ENCODE peak calls at places on chromosome 3, in four cellular contexts. D is K562, B is GM12878, S is HepG2. K is an unnamed sample.

GRCh38 chr3:144369151-144369879 is 397.7 kb downstream of the DIPK2A start:
- DNase-seq in S (no peak), B (no peak), D (no peak), K (no peak)

GRCh38 chr3:43779850-43780249 is 89.1 kb downstream of the ABHD5 start:
- DNase-seq in D (no peak), B (no peak), S (no peak), K (no peak)

GRCh38 chr3:102142379-102143058 is 292.3 kb upstream of the ZPLD1 start:
- DNase-seq in S (no peak), B (no peak), D (no peak), K (no peak)

GRCh38 chr3:115388166-115388565 is 235.1 kb upstream of the GAP43 start:
- DNase-seq in B (no peak), D (no peak), S (no peak), K (no peak)

GRCh38 chr3:53834429-53835095 is 11.7 kb downstream of the CHDH start:
- DNase-seq in D (no peak), S (no peak), B (no peak), K (no peak)

GRCh38 chr3:44074181-44074580 is 167.5 kb upstream of the TOPAZ1 start:
- DNase-seq in S (no peak), B (no peak), D (no peak), K (no peak)

GRCh38 chr3:105812194-105812586 is 56.6 kb downstream of the CBLB start:
- DNase-seq in S (no peak), D (no peak), B (no peak), K (no peak)

GRCh38 chr3:183930069-183930468 is 45.4 kb upstream of the PARL start:
- DNase-seq in D (no peak), B (no peak), S (peak), K (no peak)

GRCh38 chr3:63364495-63364894 is 86.4 kb downstream of the SYNPR start:
- DNase-seq in B (no peak), S (no peak), D (no peak), K (no peak)

GRCh38 chr3:190807719-190808375 is 54.6 kb downstream of the GMNC start:
- DNase-seq in D (no peak), B (no peak), S (peak), K (no peak)

GRCh38 chr3:14475601-14476000 is 64.5 kb downstream of the GRIP2 start:
- DNase-seq in S (no peak), B (no peak), D (no peak), K (no peak)

GRCh38 chr3:99577160-99577559 is 61.2 kb upstream of the COL8A1 start:
- DNase-seq in S (no peak), D (no peak), B (no peak), K (no peak)

GRCh38 chr3:99578339-99578970 is 59.9 kb upstream of the COL8A1 start:
- DNase-seq in B (no peak), S (no peak), D (no peak), K (no peak)

GRCh38 chr3:99575683-99576082 is 62.7 kb upstream of the COL8A1 start:
- DNase-seq in B (no peak), S (no peak), D (no peak), K (no peak)

GRCh38 chr3:99579965-99580364 is 58.4 kb upstream of the COL8A1 start:
- DNase-seq in D (no peak), S (no peak), B (peak), K (no peak)

DNA sequence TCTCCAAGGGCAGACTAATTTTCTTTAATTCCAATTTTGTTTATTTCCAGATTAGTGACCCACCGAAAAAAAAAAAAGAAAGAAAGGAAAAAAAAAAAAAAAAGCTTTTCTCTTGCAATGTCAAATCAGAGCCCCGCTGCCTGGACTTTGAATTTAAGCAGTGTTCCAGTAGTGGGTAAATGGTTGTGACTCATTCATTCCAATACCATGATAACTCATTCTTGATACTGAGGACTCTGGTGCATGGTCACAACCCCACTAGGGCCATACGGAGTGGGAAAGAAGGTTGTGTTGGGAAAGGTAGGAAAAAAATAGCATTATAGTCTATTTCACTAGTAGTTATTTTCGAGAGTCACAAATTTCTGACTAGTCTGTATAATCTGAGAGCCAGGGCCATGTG is 59.1 kb upstream of the COL8A1 start:
- DNase-seq in B (no peak), D (no peak), S (peak), K (no peak)
- TF ChIP-seq BHLHE40 in B (no peak), D (no peak), S (no peak), K (no peak)

GRCh38 chr3:71680588-71680987 is 44.6 kb downstream of the EIF4E3 start:
- DNase-seq in D (no peak), B (no peak), S (no peak), K (no peak)
- TF ChIP-seq SP1 in D (no peak), B (no peak), S (no peak), K (no peak)

GRCh38 chr3:73270839-73271483 is 209.5 kb downstream of the EBLN2 start:
- DNase-seq in B (no peak), S (no peak), D (no peak), K (no peak)
- TF ChIP-seq FOXK2 in B (no peak), S (no peak), D (no peak), K (no peak)

GRCh38 chr3:72974956-72975355 is 21.7 kb upstream of the PPP4R2 start:
- DNase-seq in D (no peak), S (no peak), B (no peak), K (no peak)

GRCh38 chr3:72973786-72974185 is 22.8 kb upstream of the PPP4R2 start:
- DNase-seq in B (no peak), D (no peak), S (no peak), K (no peak)

GRCh38 chr3:72977463-72977862 is 19.1 kb upstream of the PPP4R2 start:
- DNase-seq in B (no peak), S (no peak), D (no peak), K (no peak)

GRCh38 chr3:72976182-72976825 is 20.3 kb upstream of the PPP4R2 start:
- DNase-seq in D (no peak), S (no peak), B (no peak), K (no peak)

GRCh38 chr3:72977060-72977459 is 19.6 kb upstream of the PPP4R2 start:
- DNase-seq in S (no peak), B (no peak), D (no peak), K (no peak)
- TF ChIP-seq BHLHE40 in S (no peak), B (no peak), D (no peak), K (no peak)

DNA sequence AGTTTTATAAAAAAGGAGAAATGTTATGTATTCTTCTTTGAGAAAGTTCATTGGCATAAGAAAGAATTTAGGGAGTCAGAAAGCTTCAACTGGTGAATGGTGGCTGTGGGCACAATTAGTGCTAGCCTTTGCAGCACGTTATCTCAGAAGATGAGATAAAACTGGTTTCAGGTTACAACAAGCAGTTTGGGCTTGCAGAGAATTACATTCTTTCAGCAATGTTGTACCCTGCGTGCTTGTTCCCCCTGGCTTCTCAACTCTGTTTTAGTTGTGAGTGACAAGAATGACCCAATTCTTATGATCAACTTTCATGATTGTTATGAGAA is 31.6 kb upstream of the ACP3 start:
- DNase-seq in S (no peak), B (no peak), D (no peak), K (peak)
- TF ChIP-seq SP1 in S (no peak), B (no peak), D (no peak), K (no peak)

DNA sequence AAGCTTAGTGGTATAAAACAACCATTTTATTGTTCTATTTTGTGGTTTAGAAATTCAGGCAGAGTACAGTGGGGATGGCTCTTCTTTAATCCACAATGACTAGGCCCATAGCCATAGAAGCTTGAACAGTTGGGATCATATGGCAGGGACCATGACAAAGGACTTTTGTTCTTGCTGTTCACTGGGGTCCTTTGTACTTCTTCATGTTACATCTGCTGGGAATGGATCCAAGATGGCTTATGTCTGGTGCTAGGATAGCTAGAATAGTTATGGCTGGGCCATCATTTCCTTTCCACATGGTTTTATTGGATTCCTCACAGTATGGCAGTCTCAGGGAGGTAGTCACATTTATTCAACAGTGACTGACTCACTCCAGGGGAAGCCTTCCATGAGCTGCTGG is 427.9 kb upstream of the AGTR1 start:
- DNase-seq in S (peak), B (no peak), D (no peak), K (no peak)
- TF ChIP-seq FOXK2 in S (no peak), B (no peak), D (no peak), K (no peak)

GRCh38 chr3:58647661-58648141 is 18.9 kb downstream of the FAM3D start:
- DNase-seq in S (no peak), D (no peak), B (no peak), K (no peak)
- TF ChIP-seq BHLHE40 in S (no peak), D (no peak), B (no peak), K (no peak)

GRCh38 chr3:123552768-123553167 is 32.1 kb downstream of the HACD2 start:
- DNase-seq in B (no peak), S (no peak), D (no peak), K (no peak)

GRCh38 chr3:123547881-123548534 is 36.8 kb downstream of the HACD2 start:
- DNase-seq in S (no peak), D (no peak), B (no peak), K (no peak)

GRCh38 chr3:123546133-123546755 is 38.6 kb downstream of the HACD2 start:
- DNase-seq in D (no peak), S (no peak), B (no peak), K (no peak)

DNA sequence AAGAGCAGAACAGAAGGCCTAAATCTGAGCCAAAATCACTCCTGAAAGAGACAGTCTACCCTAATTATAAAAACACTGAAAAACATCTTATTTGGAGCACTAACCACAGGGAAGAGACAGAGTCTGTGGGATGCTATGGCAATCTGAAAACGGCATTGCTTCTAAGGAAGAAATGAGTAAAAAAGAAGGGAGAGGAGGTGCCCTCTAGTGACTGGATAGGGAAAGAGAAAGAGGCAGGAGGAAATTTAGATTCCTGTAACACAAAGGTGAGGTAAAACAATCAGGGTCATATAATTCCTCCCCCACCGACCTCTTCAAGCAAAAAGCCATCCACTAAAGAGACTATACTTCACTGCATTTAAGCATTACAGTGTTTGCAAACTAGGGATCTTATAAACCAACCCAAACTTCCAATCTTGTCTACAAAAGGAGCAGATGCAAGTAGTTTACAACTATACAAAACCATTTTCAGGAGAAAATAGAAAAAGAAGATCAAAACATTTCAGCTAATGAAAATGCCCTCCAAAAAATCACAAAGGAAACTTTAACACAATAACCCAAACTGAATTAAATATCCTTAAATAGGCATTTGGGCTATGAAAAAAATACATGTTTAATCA is 32.6 kb downstream of the HACD2 start:
- DNase-seq in B (no peak), S (peak), D (peak), K (peak)
- TF ChIP-seq SP1 in B (no peak), S (no peak), D (no peak), K (no peak)

GRCh38 chr3:49371946-49372345 is 13.8 kb upstream of the GPX1 start:
- DNase-seq in S (no peak), D (no peak), B (no peak), K (no peak)

GRCh38 chr3:49378249-49378899 is 20.2 kb upstream of the GPX1 start:
- DNase-seq in S (peak), D (no peak), B (no peak), K (no peak)

GRCh38 chr3:49383387-49383786 is 25.2 kb upstream of the GPX1 start:
- DNase-seq in D (no peak), B (no peak), S (no peak), K (no peak)

GRCh38 chr3:49373563-49373962 is 15.4 kb upstream of the GPX1 start:
- DNase-seq in B (no peak), D (no peak), S (no peak), K (no peak)

GRCh38 chr3:49377483-49377882 is 19.3 kb upstream of the GPX1 start:
- DNase-seq in B (peak), S (no peak), D (no peak), K (no peak)
- TF ChIP-seq FOXK2 in B (no peak), S (no peak), D (no peak), K (no peak)

DNA sequence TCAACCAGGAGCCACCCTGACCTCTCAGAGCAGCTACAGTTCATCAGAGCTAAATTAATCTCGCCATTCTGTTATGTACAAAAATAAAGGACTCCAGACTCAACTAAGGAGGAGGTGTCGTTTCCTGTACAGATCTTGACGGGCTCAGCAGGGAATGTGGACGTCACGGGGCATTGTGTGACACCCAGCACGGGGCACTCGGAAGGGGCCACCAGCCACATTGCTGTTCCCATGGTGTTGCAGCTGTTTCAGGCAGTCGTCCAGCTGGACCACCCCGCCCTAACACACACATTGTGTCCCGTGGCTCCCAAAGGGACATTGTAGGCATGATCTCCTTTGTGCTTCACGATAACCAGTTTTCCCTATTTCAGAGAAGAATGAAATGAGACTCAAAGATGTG is 5.6 kb downstream of the SSUH2 start:
- DNase-seq in S (no peak), B (no peak), D (no peak), K (no peak)
- TF ChIP-seq BHLHE40 in S (no peak), B (no peak), D (no peak), K (no peak)